ENCODE peak calls at places on chromosomes 5 and 9, in five cellular contexts. P is cardiac muscle cell, N is H9, I is T-helper 17 cell, A is prostate gland. O is an unnamed sample.
A peak's percentile ranks its signal among the peaks of the same experiment; 100 is the strongest.

GRCh38 chr5:149108651-149109280 is 32.5 kb upstream of the ABLIM3 start:
- DNase-seq in I (no peak), A (no peak), N (no peak), P (no peak), O (no peak)

GRCh38 chr9:34443976-34444375 is 14.4 kb downstream of the FAM219A start:
- DNase-seq in P (no peak), I (no peak), A (no peak), N (no peak), O (no peak)

GRCh38 chr9:34562136-34562745 is 27.3 kb downstream of the CNTFR start:
- DNase-seq in N (no peak), I (no peak), A (no peak), P (no peak), O (no peak)

GRCh38 chr5:161263186-161263585 is 283.3 kb downstream of the GABRB2 start:
- DNase-seq in P (no peak), A (no peak), N (no peak), I (no peak), O (peak; percentile 4)

GRCh38 chr9:119078015-119078414 is 291.2 kb downstream of the BRINP1 start:
- DNase-seq in N (no peak), A (no peak), I (no peak), P (no peak), O (no peak)

GRCh38 chr9:128635266-128636023 is 21.2 kb downstream of the DYNC2I2 start:
- DNase-seq in A (peak; percentile 83), N (peak; percentile 96), I (no peak), P (peak; percentile 97), O (peak; percentile 95)

GRCh38 chr5:174327896-174328295 is 282.4 kb downstream of the NSG2 start:
- DNase-seq in P (no peak), I (no peak), N (no peak), A (no peak), O (no peak)

GRCh38 chr9:127734247-127734746 is 797 bp downstream of the TOR2A start:
- DNase-seq in N (peak; percentile 59), P (no peak), A (no peak), I (no peak), O (no peak)

GRCh38 chr5:163978897-163979296 is 473.5 kb downstream of the MAT2B start:
- DNase-seq in N (peak; percentile 47), P (no peak), A (no peak), I (no peak), O (no peak)

GRCh38 chr9:34510506-34511159 is 12.2 kb downstream of the ENHO start:
- DNase-seq in I (no peak), A (no peak), P (no peak), N (no peak), O (no peak)

GRCh38 chr9:6757988-6758417 is 230 bp downstream of the KDM4C start:
- DNase-seq in P (no peak), A (no peak), I (peak; percentile 94), N (no peak), O (no peak)

GRCh38 chr5:154236-154635 is 37.1 kb upstream of the LRRC14B start:
- DNase-seq in P (no peak), I (no peak), A (no peak), N (no peak), O (no peak)

GRCh38 chr5:123300266-123300665 is 122.9 kb downstream of the CEP120 start:
- DNase-seq in P (no peak), A (no peak), I (no peak), N (no peak), O (no peak)

GRCh38 chr5:158718738-158719505 is 380.8 kb downstream of the EBF1 start:
- DNase-seq in I (no peak), N (no peak), P (peak; percentile 73), A (no peak), O (peak; percentile 24)

GRCh38 chr9:134644715-134645606 is 3.4 kb downstream of the COL5A1 start:
- DNase-seq in A (peak; percentile 76), N (no peak), P (peak; percentile 99), I (no peak), O (peak; percentile 96)

GRCh38 chr5:92991681-92992472 is 589.1 kb downstream of the NR2F1-AS1 start:
- DNase-seq in I (no peak), A (no peak), N (no peak), P (peak; percentile 25), O (no peak)

GRCh38 chr9:87675466-87675865 is 50.5 kb upstream of the CTSL start:
- DNase-seq in A (no peak), P (no peak), N (peak; percentile 17), I (no peak), O (no peak)

GRCh38 chr9:38003946-38004808 is 64.8 kb downstream of the SHB start:
- DNase-seq in A (no peak), I (no peak), N (no peak), P (no peak), O (no peak)

GRCh38 chr9:137200311-137201204 is at the start of gene TPRN:
- DNase-seq in P (peak; percentile 100), I (peak; percentile 96), A (peak; percentile 99), N (peak; percentile 99), O (peak; percentile 100)

GRCh38 chr5:111584651-111585050 is 72.3 kb upstream of the STARD4 start:
- DNase-seq in A (no peak), I (no peak), N (no peak), P (peak; percentile 70), O (no peak)

GRCh38 chr9:80885894-80886293 is 803.5 kb downstream of the TLE1 start:
- DNase-seq in P (peak; percentile 33), I (no peak), A (no peak), N (peak; percentile 35), O (no peak)

GRCh38 chr9:93525476-93525875 is 50.9 kb upstream of the PHF2 start:
- DNase-seq in N (no peak), A (no peak), P (peak; percentile 76), I (no peak), O (no peak)

GRCh38 chr5:77841616-77842015 is 65.5 kb upstream of the TBCA start:
- DNase-seq in P (no peak), I (no peak), A (no peak), N (no peak), O (peak; percentile 50)

GRCh38 chr5:56273376-56274005 is 40.4 kb upstream of the ANKRD55 start:
- DNase-seq in N (no peak), A (no peak), I (no peak), P (peak; percentile 33), O (no peak)

GRCh38 chr9:119053070-119053469 is 316.2 kb downstream of the BRINP1 start:
- DNase-seq in A (no peak), N (no peak), P (no peak), I (no peak), O (no peak)

GRCh38 chr9:83959061-83959460 is 21.0 kb downstream of the HNRNPK start:
- DNase-seq in P (peak; percentile 72), N (no peak), A (no peak), I (no peak), O (no peak)

GRCh38 chr9:24479696-24480095 is 66.0 kb downstream of the IZUMO3 start:
- DNase-seq in N (no peak), I (no peak), A (no peak), P (no peak), O (no peak)

GRCh38 chr5:164748861-164749260 is 1243.4 kb downstream of the MAT2B start:
- DNase-seq in I (no peak), A (no peak), N (no peak), P (no peak), O (no peak)

GRCh38 chr9:20618361-20618799 is 3.9 kb downstream of the MLLT3 start:
- DNase-seq in A (peak; percentile 56), P (peak; percentile 81), N (no peak), I (no peak), O (no peak)

GRCh38 chr5:102971693-102972293 is 148.1 kb downstream of the GIN1 start:
- DNase-seq in A (no peak), I (no peak), N (no peak), P (peak; percentile 63), O (no peak)

GRCh38 chr9:79164396-79164795 is 407.4 kb upstream of the TLE4 start:
- DNase-seq in P (peak; percentile 25), N (no peak), I (no peak), A (peak; percentile 75), O (no peak)

GRCh38 chr9:5838884-5839571 is 6.1 kb upstream of the ERMP1 start:
- DNase-seq in N (peak; percentile 59), I (no peak), A (no peak), P (peak; percentile 39), O (no peak)

GRCh38 chr9:35114113-35114847 is 1.4 kb downstream of the ATOSB start:
- DNase-seq in A (peak; percentile 71), I (peak; percentile 46), N (peak; percentile 98), P (peak; percentile 97), O (peak; percentile 95)

GRCh38 chr5:178941361-178941760 is 363 bp downstream of the ZNF454 start:
- DNase-seq in P (peak; percentile 37), I (no peak), N (no peak), A (peak; percentile 17), O (no peak)

DNA sequence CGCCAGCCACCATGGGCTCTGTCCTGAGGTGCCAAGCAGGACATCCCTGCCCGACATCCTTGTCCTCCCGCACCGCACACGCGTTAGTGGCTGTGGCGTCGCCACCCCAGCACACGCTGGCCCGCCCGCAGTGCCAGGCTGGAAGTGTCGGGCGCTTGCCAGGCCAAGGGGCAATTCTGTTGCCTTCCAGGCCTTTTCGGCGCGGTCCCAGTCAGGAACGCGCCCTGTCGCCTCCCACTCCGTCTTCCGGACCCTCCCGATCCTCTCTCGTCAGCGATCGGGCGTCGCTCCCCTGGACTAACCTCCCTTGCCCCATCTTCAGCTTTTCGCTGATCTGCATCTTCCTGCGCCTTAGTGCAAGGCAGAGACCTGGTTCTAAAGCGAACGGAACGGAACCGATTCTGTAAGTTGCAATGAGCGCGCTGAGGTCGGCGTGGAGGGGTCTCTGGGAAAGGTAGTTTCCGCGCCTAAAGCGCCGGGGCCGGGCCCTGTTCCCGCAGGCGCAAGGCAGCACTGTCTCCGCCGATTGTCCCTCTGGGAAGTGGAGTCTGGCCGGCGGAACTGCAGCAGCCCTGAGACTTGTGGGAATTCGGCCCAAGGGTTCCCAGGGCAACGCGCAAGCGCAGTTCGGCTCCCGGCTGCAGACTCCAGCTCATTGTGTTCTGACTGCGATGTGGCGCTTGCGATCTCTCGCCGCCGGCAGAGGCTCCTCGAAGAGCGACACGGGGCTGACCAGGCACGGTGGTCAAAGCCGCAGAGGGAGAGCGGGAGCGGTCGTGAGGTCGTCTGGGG is at the start of gene ZNF454:
- DNase-seq in P (peak; percentile 98), I (no peak), N (no peak), A (peak; percentile 95), O (peak; percentile 96)
- H3K9me3 ChIP-seq in P (no peaks in the 10 kb centered on the region), I (peaks cover 20% of the 10 kb centered on the region), N (peaks cover 62% of the 10 kb centered on the region), A (peaks cover 4% of the 10 kb centered on the region), O (peaks cover 49% of the 10 kb centered on the region)

GRCh38 chr9:8349928-8350327 is 550.4 kb upstream of the DMAC1 start:
- DNase-seq in A (no peak), I (no peak), P (no peak), N (no peak), O (no peak)
- H3K9me3 ChIP-seq in A (no peaks in the 10 kb centered on the region), I (no peaks in the 10 kb centered on the region), P (no peaks in the 10 kb centered on the region), N (no peaks in the 10 kb centered on the region), O (no peaks in the 10 kb centered on the region)

GRCh38 chr5:17947029-17947428 is 312.8 kb downstream of the TAF11L14 start:
- DNase-seq in A (no peak), I (no peak), P (no peak), N (no peak), O (no peak)
- H3K9me3 ChIP-seq in A (no peaks in the 10 kb centered on the region), I (no peaks in the 10 kb centered on the region), P (no peaks in the 10 kb centered on the region), N (no peaks in the 10 kb centered on the region), O (no peaks in the 10 kb centered on the region)

GRCh38 chr9:135919318-135919717 is 12.0 kb upstream of the CAMSAP1 start:
- DNase-seq in N (no peak), A (no peak), I (no peak), P (no peak), O (no peak)
- H3K9me3 ChIP-seq in N (peaks cover 35% of the 10 kb centered on the region), A (no peaks in the 10 kb centered on the region), I (peaks cover 13% of the 10 kb centered on the region), P (no peaks in the 10 kb centered on the region), O (no peaks in the 10 kb centered on the region)